ENCODE peak calls at places on chromosomes 4 and X, in nine cellular contexts. P is NCI-H1694 treated with DMSO at 0.1 percent for 48 hours; F is head of caudate nucleus; Y is stimulated activated CD4-positive, alpha-beta T cell treated with anti-CD3 and anti-CD28 coated beads, TNF-alpha, amount 100 ng/mL, for 24 hours; M is lower leg skin; O is HCEC 1CT; D is SK-MEL-5; X is NT2/D1; T is activated gamma-delta T cell treated with anti-CD3 and anti-CD28 coated beads, Interleukin-2, amount 50 U/mL, for 16 hours. C is an unnamed sample.

GRCh38 chr4:55926610-55927009 is 22.1 kb upstream of the CEP135 start:
- DNase-seq in X (peak; percentile 25), F (no peak), O (no peak), Y (no peak), M (no peak), D (no peak), T (no peak), P (no peak), C (no peak)

GRCh38 chr4:88897180-88897579 is 159.8 kb downstream of the FAM13A start:
- DNase-seq in X (no peak), F (no peak), P (no peak), Y (no peak), O (no peak), T (no peak), D (no peak), M (no peak), C (no peak)

GRCh38 chr4:7422098-7422897 is 12.4 kb downstream of the PSAPL1 start:
- DNase-seq in P (no peak), X (no peak), T (no peak), F (peak; percentile 12), Y (no peak), O (no peak), M (peak; percentile 82), D (no peak), C (no peak)

GRCh38 chr4:83282049-83282535 is 2.5 kb downstream of the COQ2 start:
- DNase-seq in D (peak; percentile 60), Y (peak; percentile 9), M (no peak), T (peak; percentile 44), F (peak; percentile 57), P (peak; percentile 20), X (no peak), O (peak; percentile 30), C (peak; percentile 53)

GRCh38 chr4:95417531-95417930 is 131.2 kb downstream of the UNC5C start:
- DNase-seq in M (no peak), T (no peak), P (no peak), O (no peak), Y (no peak), F (peak; percentile 49), D (no peak), X (no peak), C (no peak)

GRCh38 chr4:112523764-112524505 is 8.0 kb upstream of the NEUROG2 start:
- DNase-seq in D (peak; percentile 64), F (peak; percentile 45), P (peak; percentile 14), O (no peak), X (peak; percentile 70), T (peak; percentile 56), M (no peak), Y (peak; percentile 76), C (no peak)

GRCh38 chr4:153067376-153067775 is 131.3 kb downstream of the FHDC1 start:
- DNase-seq in F (no peak), D (no peak), M (no peak), Y (no peak), X (no peak), P (no peak), T (no peak), O (no peak), C (no peak)

GRCh38 chr4:102343964-102344519 is 1.2 kb downstream of the SLC39A8 start:
- DNase-seq in X (no peak), T (no peak), D (peak; percentile 2), O (no peak), F (no peak), M (no peak), P (peak; percentile 41), Y (peak; percentile 76), C (peak; percentile 26)

GRCh38 chr4:25925486-25926201 is 11.6 kb downstream of the SMIM20 start:
- DNase-seq in O (peak; percentile 15), Y (peak; percentile 15), D (peak; percentile 76), X (no peak), M (no peak), P (no peak), F (peak; percentile 66), T (no peak), C (no peak)

GRCh38 chr4:30789219-30789671 is 69.1 kb downstream of the PCDH7 start:
- DNase-seq in F (no peak), T (no peak), D (peak; percentile 43), O (no peak), X (no peak), M (no peak), Y (no peak), P (no peak), C (peak; percentile 68)

GRCh38 chrX:48715066-48715465 is 18.5 kb downstream of the SUV39H1 start:
- DNase-seq in O (peak; percentile 47), X (no peak), M (no peak), P (no peak), Y (no peak), F (no peak), T (no peak), D (no peak), C (no peak)

GRCh38 chr4:86036729-86037128 is 323.1 kb downstream of the MAPK10 start:
- DNase-seq in M (no peak), P (no peak), D (no peak), X (no peak), F (no peak), O (peak; percentile 67), Y (no peak), T (no peak), C (no peak)

GRCh38 chrX:71111851-71112468 is 583 bp upstream of the IL2RG start:
- DNase-seq in X (no peak), Y (no peak), F (no peak), P (no peak), M (no peak), O (no peak), D (no peak), T (no peak), C (no peak)